ENCODE peak calls at places on chromosomes 1 and 21, in five cellular contexts. H is K562, L is H1, C is GM12878, Q is HepG2. O is an unnamed sample.

GRCh38 chr1:175839678-175840669 is 96.6 kb upstream of the TNR start:
- DNase-seq in H (no peak), L (no peak), C (no peak), Q (peak; percentile 87), O (no peak)

GRCh38 chr1:161940866-161941591 is 82.6 kb downstream of the OLFML2B start:
- DNase-seq in H (no peak), L (no peak), C (no peak), Q (peak; percentile 3), O (no peak)

GRCh38 chr1:23793018-23793781 is 2.3 kb downstream of the LYPLA2 start:
- DNase-seq in H (peak; percentile 78), L (no peak), C (no peak), Q (no peak), O (no peak)

GRCh38 chr21:38140192-38140905 is 116.4 kb upstream of the KCNJ15 start:
- DNase-seq in H (no peak), L (no peak), C (no peak), Q (no peak), O (no peak)

GRCh38 chr1:19456915-19457554 is 28.3 kb downstream of the CAPZB start:
- DNase-seq in H (no peak), L (no peak), C (no peak), Q (no peak), O (no peak)

GRCh38 chr1:163528710-163529348 is 207.1 kb downstream of the NUF2 start:
- DNase-seq in H (peak; percentile 37), L (no peak), C (no peak), Q (peak; percentile 7), O (peak; percentile 13)

GRCh38 chr21:31181089-31181757 is 142.9 kb upstream of the KRTAP19-8 start:
- DNase-seq in H (no peak), L (no peak), C (no peak), Q (no peak), O (no peak)

GRCh38 chr1:22375601-22376000 is 76.0 kb upstream of the ZBTB40 start:
- DNase-seq in H (no peak), L (no peak), C (no peak), Q (no peak), O (no peak)

GRCh38 chr1:109933856-109934711 is 23.4 kb downstream of the CSF1 start:
- DNase-seq in H (no peak), L (no peak), C (no peak), Q (peak; percentile 55), O (no peak)

GRCh38 chr1:73623946-73624345 is 574.0 kb downstream of the LRRIQ3 start:
- DNase-seq in H (no peak), L (no peak), C (no peak), Q (no peak), O (no peak)

GRCh38 chr1:205012416-205013140 is 30.4 kb upstream of the CNTN2 start:
- DNase-seq in H (no peak), L (no peak), C (no peak), Q (no peak), O (no peak)

GRCh38 chr1:245046764-245047163 is 108.0 kb upstream of the KIF26B start:
- DNase-seq in H (no peak), L (no peak), C (no peak), Q (no peak), O (no peak)

GRCh38 chr1:41629571-41629970 is 145.1 kb upstream of the EDN2 start:
- DNase-seq in H (no peak), L (no peak), C (no peak), Q (no peak), O (no peak)

GRCh38 chr1:40162791-40163441 is 1.7 kb downstream of the RLF start:
- DNase-seq in H (peak; percentile 32), L (no peak), C (no peak), Q (no peak), O (no peak)

GRCh38 chr1:21783679-21784603 is 992 bp upstream of the USP48 start:
- DNase-seq in H (peak; percentile 86), L (peak; percentile 95), C (peak; percentile 84), Q (peak; percentile 97), O (no peak)

GRCh38 chr1:59443355-59443754 is 146.5 kb downstream of the FGGY start:
- DNase-seq in H (no peak), L (no peak), C (no peak), Q (no peak), O (no peak)

GRCh38 chr1:150010388-150011115 is at the start of gene OTUD7B:
- DNase-seq in H (peak; percentile 94), L (peak; percentile 54), C (no peak), Q (peak; percentile 66), O (peak; percentile 68)
- TF ChIP-seq SP1 in H (peak; percentile 78), L (peak; percentile 73), C (peak; percentile 74), Q (peak; percentile 85), O (peak; percentile 72)

GRCh38 chr1:165069829-165070228 is 286.7 kb downstream of the LMX1A start:
- DNase-seq in H (no peak), L (no peak), C (no peak), Q (no peak), O (no peak)
- TF ChIP-seq JUND in H (no peak), L (no peak), C (no peak), Q (no peak), O (no peak)

GRCh38 chr1:247642742-247643141 is 36.8 kb downstream of the OR13G1 start:
- DNase-seq in H (no peak), L (no peak), C (no peak), Q (no peak), O (no peak)
- H3K27ac ChIP-seq in H (no peak overlapping the region), L (no peak overlapping the region), C (no peak overlapping the region), Q (no peak overlapping the region), O (no peak overlapping the region)

GRCh38 chr1:183979437-183979836 is 58.1 kb downstream of the COLGALT2 start:
- DNase-seq in H (no peak), L (no peak), C (no peak), Q (no peak), O (no peak)

GRCh38 chr1:183983371-183984105 is 54.0 kb downstream of the COLGALT2 start:
- DNase-seq in H (no peak), L (no peak), C (no peak), Q (no peak), O (no peak)

GRCh38 chr1:183986941-183987340 is 50.6 kb downstream of the COLGALT2 start:
- DNase-seq in H (no peak), L (no peak), C (no peak), Q (no peak), O (no peak)

GRCh38 chr1:183980951-183981525 is 56.5 kb downstream of the COLGALT2 start:
- DNase-seq in H (no peak), L (no peak), C (no peak), Q (no peak), O (no peak)

GRCh38 chr1:183982172-183982963 is 55.2 kb downstream of the COLGALT2 start:
- DNase-seq in H (no peak), L (no peak), C (no peak), Q (no peak), O (no peak)
- TF ChIP-seq SP1 in H (no peak), L (no peak), C (no peak), Q (no peak), O (no peak)

GRCh38 chr1:179105393-179105792 is 23.5 kb downstream of the TOR3A start:
- DNase-seq in H (peak; percentile 58), L (no peak), C (no peak), Q (peak; percentile 55), O (no peak)
- TF ChIP-seq JUND in H (no peak), L (no peak), C (no peak), Q (no peak), O (no peak)

GRCh38 chr1:25770541-25771245 is 29.3 kb upstream of the SELENON start:
- DNase-seq in H (no peak), L (no peak), C (no peak), Q (no peak), O (no peak)
- H3K27ac ChIP-seq in H (no peak overlapping the region), L (no peak overlapping the region), C (no peak overlapping the region), Q (no peak overlapping the region), O (no peak overlapping the region)

DNA sequence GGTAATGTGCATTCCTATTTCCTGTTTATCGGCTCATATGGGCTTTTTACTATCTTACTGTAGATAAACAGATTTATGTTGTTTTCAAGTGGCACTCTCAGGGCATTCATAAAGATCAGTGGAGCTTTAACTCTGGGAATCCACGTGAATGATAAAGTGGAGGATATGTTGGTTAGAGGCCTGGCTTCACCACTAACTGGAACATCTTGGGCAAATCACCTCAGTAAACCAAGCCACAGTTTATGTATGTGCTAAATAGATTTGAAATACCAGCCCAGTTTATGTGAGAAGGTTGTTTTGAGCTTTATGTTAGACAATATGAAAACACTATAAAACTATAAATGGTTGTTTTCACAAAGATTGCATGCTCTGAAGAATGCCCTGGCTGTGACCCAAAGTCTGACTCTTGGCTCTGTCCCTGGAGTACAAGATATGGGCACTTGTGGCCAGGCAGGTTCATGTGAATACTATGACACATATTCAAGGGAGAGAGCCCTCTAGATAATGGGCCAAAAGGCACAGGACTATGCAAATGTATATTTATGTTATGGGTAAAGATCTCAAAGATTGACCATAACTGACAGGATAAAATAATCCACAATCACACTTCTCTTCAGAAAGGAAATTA is 36.7 kb downstream of the FAM163A start:
- DNase-seq in H (no peak), L (no peak), C (no peak), Q (no peak), O (no peak)
- TF ChIP-seq SP1 in H (no peak), L (no peak), C (no peak), Q (no peak), O (no peak)

GRCh38 chr1:92943515-92943873 is 17.8 kb downstream of the DIPK1A start:
- DNase-seq in H (no peak), L (no peak), C (no peak), Q (no peak), O (no peak)

GRCh38 chr1:92944901-92945747 is 16.1 kb downstream of the DIPK1A start:
- DNase-seq in H (no peak), L (no peak), C (no peak), Q (no peak), O (no peak)

GRCh38 chr1:92948071-92948470 is 13.2 kb downstream of the DIPK1A start:
- DNase-seq in H (no peak), L (no peak), C (no peak), Q (no peak), O (no peak)

GRCh38 chr1:92949937-92950817 is 11.1 kb downstream of the DIPK1A start:
- DNase-seq in H (no peak), L (no peak), C (no peak), Q (no peak), O (no peak)

GRCh38 chr1:92945748-92946270 is 15.5 kb downstream of the DIPK1A start:
- DNase-seq in H (no peak), L (no peak), C (no peak), Q (no peak), O (no peak)
- TF ChIP-seq JUND in H (no peak), L (no peak), C (no peak), Q (no peak), O (no peak)

GRCh38 chr1:203306089-203306969 is 1.0 kb downstream of the BTG2 start:
- DNase-seq in H (peak; percentile 90), L (no peak), C (no peak), Q (peak; percentile 62), O (peak; percentile 51)
- H3K27ac ChIP-seq in H (peak overlapping the region; percentile 87), L (no peak overlapping the region), C (peak overlapping the region; percentile 91), Q (peak overlapping the region; percentile 7), O (peak overlapping the region; percentile 89)

O was measured in HCT116.